ENCODE peak calls at places on chromosomes 16 and 17, in four cellular contexts. O is OCI-LY7, U is AG04450, W is dorsolateral prefrontal cortex. E is an unnamed sample.

GRCh38 chr17:27919120-27919519 is 26.0 kb upstream of the LYRM9 start:
- DNase-seq in O (no peak), U (no peak), W (no peak), E (peak; percentile 2)

GRCh38 chr17:73613271-73613941 is 30.8 kb downstream of the SDK2 start:
- DNase-seq in U (no peak), O (no peak), W (no peak), E (no peak)

GRCh38 chr16:69924777-69925191 is 26.4 kb upstream of the CLEC18A start:
- DNase-seq in W (no peak), U (peak; percentile 55), O (no peak), E (no peak)

GRCh38 chr16:87003414-87003755 is 313.8 kb downstream of the C16orf95 start:
- DNase-seq in W (no peak), U (no peak), O (no peak), E (no peak)

GRCh38 chr16:60945225-60945624 is 1091.0 kb downstream of the CDH8 start:
- DNase-seq in W (no peak), U (no peak), O (peak; percentile 7), E (no peak)

GRCh38 chr17:76716146-76716833 is 5.5 kb upstream of the MXRA7 start:
- DNase-seq in W (no peak), U (peak; percentile 90), O (no peak), E (peak; percentile 97)

GRCh38 chr16:74837056-74837455 is 62.4 kb upstream of the FA2H start:
- DNase-seq in W (no peak), O (no peak), U (no peak), E (no peak)

GRCh38 chr17:20120835-20121234 is 111.7 kb downstream of the SPECC1 start:
- DNase-seq in U (no peak), W (no peak), O (no peak), E (no peak)

GRCh38 chr17:68595496-68595895 is 5.7 kb downstream of the FAM20A start:
- DNase-seq in W (no peak), O (no peak), U (no peak), E (no peak)

GRCh38 chr17:38605852-38606645 is at the start of gene SRCIN1:
- DNase-seq in U (no peak), O (peak; percentile 72), W (peak; percentile 65), E (peak; percentile 29)

GRCh38 chr16:53549970-53550406 is 47.0 kb upstream of the AKTIP start:
- DNase-seq in U (peak; percentile 70), W (no peak), O (peak; percentile 63), E (peak; percentile 81)

GRCh38 chr17:75810216-75810615 is 25.6 kb downstream of the UNK start:
- DNase-seq in O (peak; percentile 54), U (no peak), W (no peak), E (no peak)

GRCh38 chr17:40061532-40062038 is 1.2 kb upstream of the THRA start:
- DNase-seq in U (no peak), O (no peak), W (no peak), E (no peak)

GRCh38 chr16:8822403-8822802 is 24.8 kb downstream of the PMM2 start:
- DNase-seq in O (no peak), W (no peak), U (no peak), E (no peak)

GRCh38 chr17:47949197-47949759 is 7.9 kb downstream of the PNPO start:
- DNase-seq in W (peak; percentile 82), U (peak; percentile 63), O (peak; percentile 82), E (peak; percentile 86)

GRCh38 chr16:55136356-55136755 is 187.6 kb upstream of the IRX6 start:
- DNase-seq in U (no peak), O (no peak), W (no peak), E (no peak)

GRCh38 chr17:42775534-42776098 is 2.4 kb downstream of the VPS25 start:
- DNase-seq in W (no peak), O (no peak), U (no peak), E (peak; percentile 27)

GRCh38 chr16:88809068-88809675 is 2.6 kb downstream of the APRT start:
- DNase-seq in O (no peak), U (no peak), W (no peak), E (peak; percentile 37)

GRCh38 chr17:71934520-71934919 is 186.3 kb upstream of the SOX9 start:
- DNase-seq in U (no peak), O (no peak), W (no peak), E (no peak)

GRCh38 chr17:63426917-63427308 is 19.2 kb downstream of the CYB561 start:
- DNase-seq in W (no peak), U (no peak), O (peak; percentile 19), E (no peak)

GRCh38 chr17:45893725-45894021 is 681 bp upstream of the MAPT start:
- DNase-seq in W (no peak), U (no peak), O (no peak), E (no peak)

GRCh38 chr16:20867585-20867984 is 32.6 kb downstream of the DCUN1D3 start:
- DNase-seq in U (no peak), W (no peak), O (no peak), E (peak; percentile 49)

GRCh38 chr17:13593757-13594156 is 8.0 kb downstream of the HS3ST3A1 start:
- DNase-seq in W (no peak), U (no peak), O (no peak), E (no peak)

GRCh38 chr17:38872671-38873385 is 3.0 kb downstream of the LASP1 start:
- DNase-seq in W (no peak), O (no peak), U (no peak), E (no peak)

GRCh38 chr17:57868775-57869598 is 19.1 kb upstream of the MRPS23 start:
- DNase-seq in O (no peak), U (no peak), W (no peak), E (no peak)

GRCh38 chr17:57869599-57870282 is 19.9 kb upstream of the MRPS23 start:
- DNase-seq in U (peak; percentile 91), W (no peak), O (no peak), E (peak; percentile 44)

GRCh38 chr17:57866723-57867122 is 16.9 kb upstream of the MRPS23 start:
- DNase-seq in O (no peak), U (no peak), W (no peak), E (no peak)

GRCh38 chr17:57867126-57867525 is 17.3 kb upstream of the MRPS23 start:
- DNase-seq in W (no peak), U (no peak), O (no peak), E (no peak)

DNA sequence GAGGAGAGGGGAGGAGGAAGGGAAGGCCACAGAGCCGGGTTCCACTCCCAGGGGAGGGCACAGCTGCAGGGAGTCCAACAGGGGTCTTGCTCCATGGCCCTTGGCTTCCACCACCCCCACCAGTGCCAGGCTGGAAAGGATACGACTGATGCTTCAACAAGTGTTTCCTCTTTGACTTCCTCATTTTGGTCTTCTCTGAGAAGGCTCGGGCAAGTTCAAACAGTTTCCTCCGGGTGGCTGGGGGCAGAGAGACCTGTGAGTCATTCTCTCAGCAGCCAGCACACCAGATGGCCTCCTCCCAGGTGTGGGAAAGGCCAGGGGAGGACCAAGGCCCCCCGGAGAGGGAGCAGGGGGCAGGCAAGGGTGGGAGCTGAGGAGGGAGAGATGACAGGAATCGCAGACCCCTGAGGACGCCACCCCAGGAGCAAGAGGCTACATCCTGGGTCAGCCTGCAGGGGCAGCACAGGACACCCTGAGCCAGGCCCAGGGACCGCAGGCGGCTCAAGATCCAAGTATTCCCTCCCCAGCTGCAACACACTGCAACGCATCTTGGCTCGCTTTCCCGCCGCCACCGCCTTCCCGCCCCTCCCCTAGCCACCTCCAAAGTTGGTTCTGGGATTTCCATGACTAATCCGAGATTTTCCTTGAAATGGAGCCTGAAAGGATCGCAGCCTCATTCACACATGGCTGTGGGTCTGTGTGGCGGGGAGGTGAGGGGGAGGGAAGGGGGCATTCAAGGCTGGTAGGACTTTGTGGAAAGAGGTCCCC is 18.3 kb upstream of the MRPS23 start:
- DNase-seq in W (no peak), O (peak; percentile 85), U (peak; percentile 71), E (peak; percentile 93)
- TF ChIP-seq CTCF in W (peak; percentile 22), O (peak; percentile 50), U (peak; percentile 58), E (peak; percentile 65)

GRCh38 chr16:49757744-49758069 is 98.2 kb downstream of the ZNF423 start:
- DNase-seq in U (no peak), W (no peak), O (no peak), E (no peak)

GRCh38 chr16:49754495-49755290 is 101.2 kb downstream of the ZNF423 start:
- DNase-seq in U (no peak), O (no peak), W (no peak), E (peak; percentile 3)

GRCh38 chr16:49755716-49756115 is 100.2 kb downstream of the ZNF423 start:
- DNase-seq in U (no peak), W (no peak), O (no peak), E (no peak)

GRCh38 chr16:49756971-49757743 is 98.8 kb downstream of the ZNF423 start:
- DNase-seq in W (no peak), O (no peak), U (no peak), E (peak; percentile 9)

DNA sequence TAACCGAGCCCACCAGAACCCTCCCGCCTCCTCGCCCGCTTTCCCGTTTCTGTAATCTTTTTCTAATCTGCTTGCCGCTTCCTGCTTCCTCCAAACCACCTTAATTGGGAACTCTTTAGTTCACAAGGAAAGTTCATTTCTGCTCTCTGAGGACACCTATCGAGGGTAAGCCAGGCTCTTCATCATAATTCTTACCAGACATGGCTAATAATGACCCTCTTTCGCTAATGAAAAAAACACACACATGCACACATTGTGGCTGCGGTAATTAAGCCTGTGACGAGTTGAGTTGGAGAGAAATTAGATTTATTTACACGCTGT is 100.7 kb downstream of the ZNF423 start:
- DNase-seq in W (no peak), U (peak; percentile 3), O (no peak), E (peak; percentile 40)
- TF ChIP-seq CTCF in W (no peak), U (peak; percentile 49), O (peak; percentile 24), E (peak; percentile 9)

DNA sequence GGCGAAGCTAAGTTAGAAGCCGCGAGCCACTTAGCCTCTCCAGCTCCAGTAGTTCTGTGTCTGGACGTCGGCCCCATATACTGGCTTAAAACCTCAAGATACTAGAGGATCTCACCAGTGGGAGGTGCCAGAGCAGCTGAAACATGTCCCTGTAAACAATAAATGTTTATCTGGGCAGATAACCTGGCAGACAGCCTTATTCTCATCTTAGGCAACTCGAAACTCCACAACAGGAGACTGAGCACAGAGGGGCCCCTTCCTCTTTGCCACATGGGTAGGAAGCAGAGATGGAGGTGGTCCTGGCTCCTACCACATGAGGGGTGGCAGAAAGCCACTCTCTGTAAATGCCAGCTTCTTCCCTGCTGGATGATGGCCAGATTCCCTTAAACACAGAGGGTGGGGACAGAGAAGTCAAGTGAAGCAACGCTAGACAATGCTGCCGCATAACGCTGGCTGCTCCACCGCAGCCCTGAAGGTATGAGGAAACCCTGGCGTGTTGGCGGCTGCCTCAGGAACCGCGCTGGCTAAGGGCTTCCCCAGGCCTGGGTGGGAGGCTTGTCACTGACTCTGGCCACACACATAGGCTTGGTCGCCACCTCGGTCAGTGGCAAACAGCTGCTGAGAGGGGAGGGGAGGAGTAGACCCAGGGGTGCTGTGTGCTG is 67.9 kb downstream of the HIC1 start:
- DNase-seq in W (no peak), O (no peak), U (peak; percentile 66), E (peak; percentile 88)
- TF ChIP-seq CTCF in W (peak; percentile 23), O (no peak), U (peak; percentile 36), E (no peak)

DNA sequence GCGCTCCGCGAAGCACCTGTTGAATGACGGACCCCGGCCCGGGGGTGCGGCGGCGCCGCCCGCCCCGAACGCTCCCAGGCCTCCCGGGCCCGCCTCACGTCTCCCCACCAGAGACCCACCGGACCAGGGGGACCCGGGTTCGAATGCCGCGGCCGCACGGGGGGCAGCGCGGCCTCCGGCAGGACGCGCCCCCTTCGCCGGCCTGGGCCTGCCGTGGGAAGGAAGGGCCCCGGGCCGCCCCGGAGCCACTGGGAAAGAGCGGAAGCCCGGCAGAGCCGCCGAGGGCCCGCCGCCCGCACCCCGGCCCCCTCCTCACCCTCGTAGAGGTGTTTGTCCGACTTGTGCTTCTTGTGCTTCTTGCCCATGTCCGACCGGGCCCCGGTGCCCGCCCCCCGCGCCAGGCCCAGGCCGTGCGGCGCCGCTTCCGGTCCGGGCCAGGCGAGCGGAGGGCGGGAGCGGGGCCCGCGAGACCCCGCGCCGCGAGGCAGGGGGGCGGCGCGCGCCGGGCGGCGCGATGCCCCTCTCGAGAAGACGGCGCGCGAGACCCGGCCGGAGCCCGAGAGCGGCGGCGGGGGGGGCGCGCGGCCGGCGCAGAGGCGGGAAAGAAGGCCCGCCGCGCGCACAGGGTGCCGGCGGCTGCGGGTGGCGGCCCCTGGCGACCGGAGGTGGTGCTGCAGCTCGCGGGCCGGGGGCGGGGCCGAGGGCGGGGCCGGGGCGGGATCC is at the start of gene BRD7:
- DNase-seq in W (peak; percentile 45), O (peak; percentile 82), U (no peak), E (peak; percentile 51)
- TF ChIP-seq CTCF in W (peak; percentile 53), O (no peak), U (peak; percentile 30), E (peak; percentile 32)

E was measured in MCF 10A.